ENCODE peak calls at places on chromosomes 11 and 22, in eight cellular contexts. R is DND-41, Q is breast epithelium, I is lower lobe of right lung, N is fibroblast of lung, O is ovary, Y is colonic mucosa, W is thoracic aorta. M is an unnamed sample.

GRCh38 chr11:117438371-117439000 is 110.8 kb downstream of the CEP164 start:
- DNase-seq in O (no peak), Y (no peak), Q (no peak), N (peak; percentile 68), W (no peak), R (no peak), I (no peak), M (no peak)

GRCh38 chr11:13137778-13138400 is 128.8 kb downstream of the RASSF10 start:
- DNase-seq in N (peak; percentile 61), W (no peak), O (no peak), R (no peak), I (no peak), Y (no peak), Q (no peak), M (no peak)

GRCh38 chr11:12287009-12287373 is 90.4 kb upstream of the PARVA start:
- DNase-seq in Q (no peak), W (peak; percentile 41), Y (peak; percentile 38), N (peak; percentile 98), R (no peak), O (peak; percentile 43), I (no peak), M (no peak)

GRCh38 chr11:127656266-127656879 is 655.8 kb upstream of the KIRREL3 start:
- DNase-seq in I (no peak), W (no peak), N (peak; percentile 42), R (no peak), O (no peak), Q (no peak), Y (no peak), M (no peak)

GRCh38 chr11:61626580-61627380 is 45.9 kb upstream of the SYT7 start:
- DNase-seq in Y (peak; percentile 84), Q (peak; percentile 87), I (peak; percentile 81), N (peak; percentile 45), W (no peak), R (no peak), O (no peak), M (no peak)

GRCh38 chr11:65428578-65429068 is 6.0 kb downstream of the NEAT1 start:
- DNase-seq in R (no peak), Y (peak; percentile 50), Q (no peak), N (no peak), I (no peak), O (peak; percentile 47), W (no peak), M (no peak)

GRCh38 chr11:116694815-116695590 is 77.8 kb downstream of the BUD13 start:
- DNase-seq in N (no peak), I (no peak), W (no peak), O (no peak), R (no peak), Q (no peak), Y (no peak), M (no peak)

GRCh38 chr11:877565-877964 is 33.0 kb downstream of the CHID1 start:
- DNase-seq in R (peak; percentile 53), Q (no peak), I (no peak), N (no peak), W (no peak), Y (no peak), O (no peak), M (no peak)

GRCh38 chr22:37326726-37327125 is 44.4 kb downstream of the CYTH4 start:
- DNase-seq in Q (no peak), Y (peak; percentile 90), W (no peak), R (no peak), O (no peak), N (no peak), I (peak; percentile 78), M (no peak)

GRCh38 chr22:38109391-38110000 is 988 bp downstream of the BAIAP2L2 start:
- DNase-seq in Q (no peak), W (no peak), N (no peak), O (no peak), R (no peak), I (peak; percentile 44), Y (no peak), M (no peak)

GRCh38 chr11:16346975-16347374 is 9.4 kb downstream of the SOX6 start:
- DNase-seq in Y (no peak), N (peak; percentile 62), Q (no peak), I (no peak), W (no peak), O (no peak), R (no peak), M (no peak)

GRCh38 chr11:17939542-17939941 is 73.3 kb downstream of the SERGEF start:
- DNase-seq in Q (no peak), W (no peak), Y (no peak), I (no peak), O (no peak), N (no peak), R (no peak), M (no peak)

GRCh38 chr11:86800956-86801264 is 568 bp downstream of the PRSS23 start:
- DNase-seq in I (no peak), Q (no peak), O (no peak), R (no peak), N (no peak), W (no peak), Y (no peak), M (no peak)

GRCh38 chr11:119791701-119792151 is 62.7 kb upstream of the NECTIN1 start:
- DNase-seq in O (no peak), R (no peak), I (no peak), Y (no peak), Q (no peak), W (no peak), N (peak; percentile 82), M (no peak)

GRCh38 chr22:31093090-31093850 is 12.2 kb downstream of the SMTN start:
- DNase-seq in R (no peak), O (peak; percentile 77), Q (no peak), W (no peak), I (no peak), Y (no peak), N (no peak), M (no peak)

GRCh38 chr22:29517215-29517908 is 36.2 kb downstream of the THOC5 start:
- DNase-seq in O (no peak), Y (no peak), Q (peak; percentile 67), W (no peak), I (no peak), N (no peak), R (no peak), M (no peak)

GRCh38 chr11:71431271-71431670 is 16.9 kb downstream of the DHCR7 start:
- DNase-seq in R (no peak), O (no peak), Y (no peak), I (no peak), W (no peak), Q (no peak), N (no peak), M (no peak)

GRCh38 chr22:25202290-25202921 is 2.7 kb downstream of the CRYBB3 start:
- DNase-seq in N (peak; percentile 28), R (peak; percentile 68), I (peak; percentile 60), O (peak; percentile 52), Q (no peak), W (no peak), Y (peak; percentile 56), M (peak; percentile 52)

GRCh38 chr11:78039391-78039918 is 16.4 kb upstream of the KCTD14 start:
- DNase-seq in O (no peak), Y (no peak), Q (no peak), R (no peak), W (no peak), N (no peak), I (no peak), M (no peak)
- H3K4me1 ChIP-seq in O (peaks cover 6% of the 10 kb centered on the region), Y (peaks cover 15% of the 10 kb centered on the region), Q (peaks cover 14% of the 10 kb centered on the region), R (peaks cover 10% of the 10 kb centered on the region), W (peaks cover 18% of the 10 kb centered on the region), N (peaks cover 16% of the 10 kb centered on the region), I (peaks cover 28% of the 10 kb centered on the region), M (peaks cover 9% of the 10 kb centered on the region)

GRCh38 chr22:23833911-23834317 is 4.9 kb downstream of the DERL3 start:
- DNase-seq in W (no peak), O (no peak), Y (no peak), N (no peak), I (peak; percentile 38), R (no peak), Q (no peak), M (no peak)

GRCh38 chr22:23833017-23833795 is 5.6 kb downstream of the DERL3 start:
- DNase-seq in Y (no peak), Q (no peak), I (peak; percentile 20), O (no peak), N (no peak), R (no peak), W (no peak), M (no peak)

GRCh38 chr22:23831261-23831660 is 7.5 kb downstream of the DERL3 start:
- DNase-seq in W (no peak), R (no peak), O (no peak), I (peak; percentile 28), Q (no peak), Y (no peak), N (no peak), M (no peak)

GRCh38 chr22:23831781-23832180 is 7.0 kb downstream of the DERL3 start:
- DNase-seq in Y (no peak), R (no peak), Q (no peak), I (peak; percentile 33), N (no peak), W (no peak), O (no peak), M (no peak)

GRCh38 chr22:23832226-23833016 is 6.4 kb downstream of the DERL3 start:
- DNase-seq in R (no peak), I (peak; percentile 28), W (no peak), N (no peak), Q (no peak), Y (no peak), O (no peak), M (no peak)
- H3K27ac ChIP-seq in R (no peak overlapping the region), I (no peak overlapping the region), W (no peak overlapping the region), N (no peak overlapping the region), Q (no peak overlapping the region), Y (no peak overlapping the region), O (no peak overlapping the region), M (no peak overlapping the region)

DNA sequence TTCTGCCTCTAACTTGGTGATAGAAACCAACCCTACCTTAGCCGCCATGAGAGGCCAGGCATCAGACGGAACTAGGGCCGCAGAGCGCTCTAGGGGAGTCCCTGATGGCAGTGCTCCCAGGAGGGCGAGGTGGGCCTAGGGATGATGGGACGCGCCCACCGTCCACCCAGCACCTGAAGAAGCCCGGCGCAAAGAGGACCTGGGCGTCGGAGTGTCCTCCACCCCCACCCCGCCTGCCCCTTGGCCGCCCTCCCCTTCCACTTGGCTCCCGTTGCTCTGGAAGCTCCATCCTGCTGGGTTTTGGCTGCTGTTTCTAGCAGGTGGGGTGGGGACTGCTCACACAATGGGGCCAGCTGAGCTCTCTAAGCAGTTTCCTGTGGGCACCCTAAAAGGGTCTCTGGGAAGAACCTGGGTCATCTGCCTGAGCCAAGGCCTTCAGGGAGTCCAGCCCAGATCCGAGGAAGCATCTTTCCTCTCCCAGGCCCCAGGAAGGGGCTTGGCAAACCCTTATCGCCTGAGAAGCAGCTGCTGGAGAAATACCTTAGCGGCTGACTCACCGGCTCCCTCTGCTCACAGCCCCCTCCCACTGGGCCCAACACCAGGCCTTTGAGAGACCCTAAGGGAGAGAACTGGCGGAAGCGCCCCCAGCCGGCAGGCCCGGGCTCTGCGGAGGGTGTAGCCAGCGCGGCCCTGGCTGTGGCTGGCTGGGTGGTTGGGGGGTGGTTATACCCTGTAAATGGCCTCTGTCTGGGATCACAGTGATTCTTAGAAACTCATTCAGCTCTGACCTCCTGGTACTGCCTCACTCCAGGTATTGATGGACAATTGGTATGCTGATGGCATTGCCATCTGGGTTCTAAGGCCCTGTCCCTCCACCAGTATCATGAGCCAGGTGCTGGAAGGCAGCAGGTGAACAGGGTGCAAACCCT is 19.3 kb downstream of the CREB3L1 start:
- DNase-seq in Q (no peak), N (peak; percentile 99), I (no peak), Y (no peak), W (no peak), O (peak; percentile 85), R (no peak), M (no peak)
- H3K4me1 ChIP-seq in Q (peaks cover 3% of the 10 kb centered on the region), N (peaks cover 66% of the 10 kb centered on the region), I (peaks cover 29% of the 10 kb centered on the region), Y (no peaks in the 10 kb centered on the region), W (peaks cover 30% of the 10 kb centered on the region), O (peaks cover 14% of the 10 kb centered on the region), R (peaks cover 18% of the 10 kb centered on the region), M (peaks cover 13% of the 10 kb centered on the region)

GRCh38 chr11:24872912-24873311 is 376.1 kb downstream of the LUZP2 start:
- DNase-seq in Q (no peak), O (no peak), W (no peak), Y (no peak), I (no peak), N (no peak), R (no peak), M (no peak)
- H3K27ac ChIP-seq in Q (no peak overlapping the region), O (no peak overlapping the region), W (no peak overlapping the region), Y (no peak overlapping the region), I (no peak overlapping the region), N (no peak overlapping the region), R (no peak overlapping the region), M (no peak overlapping the region)